ENCODE peak calls at places on chromosome 14, in four cellular contexts. G is K562; B is naive thymus-derived CD8-positive, alpha-beta T cell; E is fibroblast of lung. P is an unnamed sample.

GRCh38 chr14:89121961-89122675 is 294.9 kb downstream of the FOXN3 start:
- DNase-seq in G (no peak), B (no peak), E (no peak), P (no peak)

GRCh38 chr14:36658091-36659009 is 3.3 kb upstream of the PAX9 start:
- DNase-seq in G (no peak), B (no peak), E (no peak), P (no peak)

GRCh38 chr14:57161583-57161982 is 107.1 kb downstream of the EXOC5 start:
- DNase-seq in G (no peak), B (no peak), E (no peak), P (no peak)

GRCh38 chr14:60051690-60052324 is 39.9 kb upstream of the PCNX4 start:
- DNase-seq in G (no peak), B (no peak), E (peak), P (no peak)

GRCh38 chr14:88228519-88229236 is 94.4 kb downstream of the KCNK10 start:
- DNase-seq in G (no peak), B (no peak), E (peak), P (no peak)

GRCh38 chr14:90487031-90487430 is 90.2 kb downstream of the CALM1 start:
- DNase-seq in G (no peak), B (no peak), E (peak), P (no peak)

GRCh38 chr14:77457522-77458248 is at the start of the genes AHSA1 and VIPAS39:
- DNase-seq in G (peak), B (peak), E (peak), P (peak)

GRCh38 chr14:25607095-25607657 is 557.2 kb upstream of the STXBP6 start:
- DNase-seq in G (no peak), B (no peak), E (no peak), P (no peak)

GRCh38 chr14:80621701-80622100 is 319.8 kb downstream of the CEP128 start:
- DNase-seq in G (no peak), B (no peak), E (peak), P (no peak)

GRCh38 chr14:72599579-72600470 is 294.1 kb downstream of the DPF3 start:
- DNase-seq in G (peak), B (no peak), E (no peak), P (no peak)

P was measured in cerebellar nuclear complex.